ENCODE peak calls at places on chromosomes 13 and 19, in nine cellular contexts. Z is stomach, S is adrenal gland, Q is mammary epithelial cell, B is heart right ventricle, G is left lung, C is right lobe of liver, M is transverse colon, E is heart left ventricle. X is an unnamed sample.
A peak's percentile ranks its signal among the peaks of the same experiment; 100 is the strongest.

GRCh38 chr19:32822916-32823746 is 46.4 kb downstream of the SLC7A9 start:
- DNase-seq in Z (no peak), S (no peak), Q (no peak), B (no peak), G (no peak), C (no peak), M (no peak), E (no peak), X (no peak)

GRCh38 chr13:26656919-26657318 is 99.4 kb downstream of the WASF3 start:
- DNase-seq in Z (no peak), S (peak; percentile 43), Q (peak; percentile 21), B (no peak), G (no peak), C (no peak), M (no peak), E (no peak), X (no peak)

GRCh38 chr13:66353664-66354063 is 876.5 kb downstream of the PCDH9 start:
- DNase-seq in Z (no peak), S (no peak), Q (no peak), B (no peak), G (no peak), C (no peak), M (no peak), E (no peak), X (no peak)

GRCh38 chr13:85497652-85498051 is 301.6 kb downstream of the SLITRK6 start:
- DNase-seq in Z (no peak), S (no peak), Q (peak; percentile 88), B (no peak), G (no peak), C (no peak), M (no peak), E (no peak), X (no peak)

GRCh38 chr13:65855276-65855675 is 1374.9 kb downstream of the PCDH9 start:
- DNase-seq in Z (no peak), S (no peak), Q (no peak), B (no peak), G (no peak), C (no peak), M (no peak), E (no peak), X (no peak)

GRCh38 chr19:40646564-40647254 is 43.7 kb downstream of the NUMBL start:
- DNase-seq in Z (no peak), S (no peak), Q (peak; percentile 54), B (no peak), G (no peak), C (no peak), M (no peak), E (no peak), X (no peak)

GRCh38 chr13:33471182-33471581 is 185.6 kb upstream of the STARD13 start:
- DNase-seq in Z (no peak), S (no peak), Q (no peak), B (no peak), G (no peak), C (no peak), M (no peak), E (no peak), X (no peak)

GRCh38 chr19:4177146-4177545 is 5.2 kb downstream of the SIRT6 start:
- DNase-seq in Z (no peak), S (no peak), Q (no peak), B (no peak), G (no peak), C (no peak), M (no peak), E (no peak), X (no peak)

GRCh38 chr19:42423462-42424344 is 3.5 kb downstream of the LIPE start:
- DNase-seq in Z (peak; percentile 87), S (peak; percentile 94), Q (peak; percentile 86), B (peak; percentile 88), G (peak; percentile 87), C (peak; percentile 82), M (peak; percentile 92), E (peak; percentile 93), X (peak; percentile 75)

GRCh38 chr13:62212246-62212645 is 796.6 kb upstream of the PCDH20 start:
- DNase-seq in Z (no peak), S (no peak), Q (no peak), B (no peak), G (no peak), C (no peak), M (no peak), E (no peak), X (no peak)

GRCh38 chr13:62210951-62211350 is 795.3 kb upstream of the PCDH20 start:
- DNase-seq in Z (no peak), S (no peak), Q (no peak), B (no peak), G (no peak), C (no peak), M (no peak), E (no peak), X (no peak)

GRCh38 chr13:62205273-62205672 is 789.6 kb upstream of the PCDH20 start:
- DNase-seq in Z (no peak), S (no peak), Q (no peak), B (no peak), G (no peak), C (no peak), M (no peak), E (no peak), X (no peak)

GRCh38 chr13:62209539-62209938 is 793.9 kb upstream of the PCDH20 start:
- DNase-seq in Z (no peak), S (no peak), Q (no peak), B (no peak), G (no peak), C (no peak), M (peak; percentile 8), E (no peak), X (no peak)

DNA sequence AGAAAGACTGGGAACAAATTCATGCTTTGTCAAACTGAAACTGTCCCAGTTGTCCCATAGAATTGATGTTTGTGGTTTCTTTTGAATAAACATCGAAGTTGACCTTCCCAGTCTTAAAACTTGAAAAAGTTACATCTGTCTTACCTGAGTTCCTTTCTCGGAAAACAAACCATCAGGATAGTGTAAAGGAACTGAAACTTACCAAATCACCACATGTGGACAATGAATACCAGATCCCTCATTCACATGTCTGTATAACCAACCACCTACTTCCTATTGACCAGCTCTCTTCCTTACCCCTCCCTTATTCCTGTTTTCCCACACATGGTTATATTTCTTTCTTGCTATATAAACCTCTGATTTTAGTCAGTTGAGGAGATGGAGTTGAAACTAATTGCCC is 791.7 kb upstream of the PCDH20 start:
- DNase-seq in Z (no peak), S (no peak), Q (no peak), B (no peak), G (no peak), C (no peak), M (no peak), E (no peak), X (no peak)
- H3K27ac ChIP-seq in Z (no peak overlapping the region), S (no peak overlapping the region), Q (no peak overlapping the region), B (no peak overlapping the region), G (no peak overlapping the region), C (no peak overlapping the region), M (no peak overlapping the region), E (no peak overlapping the region), X (no peak overlapping the region)

DNA sequence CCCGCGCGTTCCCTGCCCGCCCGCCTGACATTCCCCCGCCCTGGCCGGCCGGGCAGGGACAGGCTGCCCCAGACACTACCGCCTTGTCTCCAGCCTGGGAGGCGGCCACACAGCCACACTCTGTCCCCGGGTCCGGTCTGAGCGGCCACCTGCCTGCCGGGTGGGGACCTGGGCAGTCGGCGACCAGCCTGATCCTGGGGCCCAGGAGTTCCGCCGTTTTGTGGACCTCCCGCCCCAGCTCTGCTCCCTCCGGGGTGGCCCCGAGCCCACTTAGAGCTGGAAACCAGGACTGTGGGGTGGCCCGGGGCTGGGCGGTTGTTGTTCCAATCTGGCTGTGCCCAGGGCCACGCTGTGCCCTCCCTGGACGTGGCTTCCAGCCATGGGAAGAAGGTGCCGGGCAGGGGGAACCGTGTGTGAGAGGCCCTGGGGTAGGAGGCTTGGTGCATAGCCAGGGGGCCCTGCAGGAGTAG is 12.0 kb downstream of the PALM start:
- DNase-seq in Z (no peak), S (no peak), Q (no peak), B (no peak), G (no peak), C (no peak), M (no peak), E (no peak), X (no peak)
- H3K27ac ChIP-seq in Z (no peak overlapping the region), S (peak overlapping the region; percentile 66), Q (no peak overlapping the region), B (peak overlapping the region; percentile 30), G (no peak overlapping the region), C (no peak overlapping the region), M (no peak overlapping the region), E (no peak overlapping the region), X (peak overlapping the region; percentile 44)

DNA sequence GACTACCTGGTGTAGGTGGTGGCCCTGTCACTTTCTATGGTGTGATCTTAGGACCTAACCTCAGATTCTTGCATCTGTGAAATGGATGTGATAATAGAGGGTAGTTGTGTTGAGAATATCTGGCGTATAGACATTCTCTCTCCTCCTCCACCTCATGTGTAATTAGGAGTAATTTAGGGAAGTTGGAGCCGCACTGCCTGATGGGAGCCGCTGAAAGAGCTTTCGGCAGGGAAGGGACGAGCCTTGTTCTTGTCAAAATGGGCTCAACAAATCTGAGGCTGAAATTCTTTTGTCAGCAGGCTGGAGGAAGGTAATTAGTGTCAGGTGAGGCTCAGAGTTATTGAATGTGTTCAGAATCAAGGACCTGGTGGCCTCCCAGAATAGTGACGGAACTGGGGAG is 47.3 kb downstream of the SPATA13 start:
- DNase-seq in Z (no peak), S (no peak), Q (no peak), B (no peak), G (no peak), C (no peak), M (no peak), E (no peak), X (no peak)
- H3K27ac ChIP-seq in Z (no peak overlapping the region), S (peak overlapping the region; percentile 63), Q (no peak overlapping the region), B (no peak overlapping the region), G (no peak overlapping the region), C (peak overlapping the region; percentile 62), M (no peak overlapping the region), E (no peak overlapping the region), X (no peak overlapping the region)

GRCh38 chr13:114200673-114201005 is 21.6 kb downstream of the CFAP97D2 start:
- DNase-seq in Z (no peak), S (no peak), Q (no peak), B (no peak), G (no peak), C (no peak), M (no peak), E (no peak), X (no peak)

GRCh38 chr13:114196629-114197028 is 17.6 kb downstream of the CFAP97D2 start:
- DNase-seq in Z (no peak), S (no peak), Q (no peak), B (no peak), G (no peak), C (no peak), M (no peak), E (no peak), X (no peak)

GRCh38 chr13:114199961-114200672 is 21.1 kb downstream of the CFAP97D2 start:
- DNase-seq in Z (no peak), S (no peak), Q (no peak), B (no peak), G (no peak), C (no peak), M (no peak), E (no peak), X (no peak)

GRCh38 chr13:114198556-114198955 is 19.5 kb downstream of the CFAP97D2 start:
- DNase-seq in Z (no peak), S (no peak), Q (no peak), B (no peak), G (no peak), C (no peak), M (no peak), E (no peak), X (no peak)

DNA sequence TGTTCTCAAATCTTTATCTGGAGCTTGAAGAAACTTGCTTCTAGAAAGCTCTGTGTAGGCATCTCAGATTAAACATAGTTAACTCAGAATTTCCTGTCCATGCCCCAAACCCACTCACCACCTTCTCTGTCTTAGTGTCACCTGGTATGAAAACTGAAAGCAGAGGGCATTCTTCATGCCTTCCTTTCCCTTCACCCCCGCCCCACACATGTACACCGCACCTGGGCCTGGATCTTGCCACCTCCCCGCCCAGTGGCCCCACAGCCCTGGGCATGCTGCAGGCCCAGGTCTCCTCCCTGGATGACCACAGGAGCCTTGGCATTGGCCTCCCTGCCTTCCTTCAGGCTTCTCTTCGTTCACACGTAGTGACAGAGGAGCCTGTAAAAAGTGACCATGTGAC is 15.8 kb downstream of the CFAP97D2 start:
- DNase-seq in Z (no peak), S (no peak), Q (no peak), B (no peak), G (no peak), C (no peak), M (no peak), E (no peak), X (no peak)
- H3K27ac ChIP-seq in Z (no peak overlapping the region), S (no peak overlapping the region), Q (no peak overlapping the region), B (no peak overlapping the region), G (no peak overlapping the region), C (no peak overlapping the region), M (no peak overlapping the region), E (no peak overlapping the region), X (no peak overlapping the region)